ENCODE peak calls at places on chromosomes 5 and 9, in ten cellular contexts. Z, A, P, F, E, X, D, Y, J and Q are unnamed samples.

GRCh38 chr9:114829686-114830085 is 23.8 kb upstream of the TNFSF15 start:
- DNase-seq in P (no peak), F (no peak), Y (no peak), X (no peak), J (no peak), A (no peak), D (no peak), Z (no peak), E (no peak), Q (no peak)

GRCh38 chr9:133815781-133816180 is 77.6 kb upstream of the SARDH start:
- DNase-seq in P (no peak), A (no peak), Y (no peak), Z (no peak), F (no peak), J (no peak), X (no peak), E (no peak), D (no peak), Q (no peak)

GRCh38 chr5:145811834-145812625 is 23.1 kb downstream of the PRELID2 start:
- DNase-seq in J (peak), X (no peak), Z (peak), A (no peak), E (no peak), F (no peak), D (peak), P (peak), Y (no peak), Q (peak)

GRCh38 chr5:68147659-68148058 is 67.9 kb upstream of the PIK3R1 start:
- DNase-seq in D (no peak), A (no peak), Z (no peak), J (no peak), P (no peak), X (no peak), E (no peak), F (no peak), Y (no peak), Q (no peak)

GRCh38 chr9:34310205-34310604 is 18.9 kb downstream of the KIF24 start:
- DNase-seq in E (no peak), F (no peak), A (no peak), J (peak), D (no peak), Y (no peak), Z (no peak), X (no peak), P (peak), Q (no peak)

GRCh38 chr5:113181853-113182490 is 205.4 kb downstream of the DCP2 start:
- DNase-seq in X (no peak), P (no peak), J (no peak), E (no peak), D (no peak), Y (no peak), A (no peak), F (no peak), Z (no peak), Q (no peak)

GRCh38 chr5:147578228-147579024 is 68.6 kb upstream of the DPYSL3 start:
- DNase-seq in J (peak), E (peak), A (no peak), P (peak), Y (no peak), X (no peak), D (peak), F (no peak), Z (peak), Q (no peak)

GRCh38 chr9:115133649-115134048 is 15.7 kb upstream of the TNC start:
- DNase-seq in E (no peak), F (no peak), X (no peak), Z (no peak), D (no peak), J (peak), Y (no peak), A (no peak), P (peak), Q (no peak)

GRCh38 chr5:154301726-154302125 is 111.2 kb downstream of the GALNT10 start:
- DNase-seq in E (no peak), P (no peak), D (no peak), X (no peak), F (no peak), Z (no peak), Y (no peak), J (no peak), A (no peak), Q (no peak)

GRCh38 chr5:52880541-52880940 is 92.8 kb downstream of the ITGA1 start:
- DNase-seq in X (no peak), E (no peak), P (no peak), J (no peak), A (no peak), F (no peak), Y (no peak), D (no peak), Z (no peak), Q (no peak)

GRCh38 chr9:28779240-28779639 is 1206.0 kb upstream of the C9orf72 start:
- DNase-seq in D (no peak), Y (no peak), P (peak), X (no peak), Z (no peak), F (no peak), J (peak), E (no peak), A (no peak), Q (no peak)

GRCh38 chr9:116628706-116629105 is 58.4 kb upstream of the TRIM32 start:
- DNase-seq in A (no peak), Y (no peak), P (peak), D (no peak), F (no peak), Z (no peak), E (no peak), J (peak), X (no peak), Q (peak)

GRCh38 chr9:130701059-130702022 is 7.8 kb downstream of the EXOSC2 start:
- DNase-seq in X (no peak), E (peak), F (peak), J (peak), P (peak), D (peak), A (peak), Z (peak), Y (peak), Q (peak)

GRCh38 chr9:37902804-37903580 is 935 bp downstream of the SLC25A51 start:
- DNase-seq in E (peak), X (no peak), A (no peak), P (peak), Y (no peak), Z (no peak), J (peak), F (no peak), D (peak), Q (no peak)

GRCh38 chr9:89023788-89024187 is 32.5 kb downstream of the S1PR3 start:
- DNase-seq in J (no peak), F (no peak), D (no peak), X (no peak), Y (no peak), P (no peak), E (no peak), Z (no peak), A (no peak), Q (no peak)

GRCh38 chr5:124596595-124597388 is 149.6 kb downstream of the ZNF608 start:
- DNase-seq in X (no peak), P (peak), F (no peak), A (peak), Z (no peak), E (peak), D (peak), J (peak), Y (no peak), Q (no peak)

GRCh38 chr5:1542755-1543154 is 19.0 kb upstream of the LPCAT1 start:
- DNase-seq in D (peak), A (no peak), J (peak), X (no peak), E (no peak), F (no peak), Z (no peak), P (no peak), Y (no peak), Q (no peak)

GRCh38 chr9:122780026-122780425 is 8.7 kb upstream of the OR5C1 start:
- DNase-seq in F (no peak), A (no peak), X (no peak), D (no peak), E (no peak), Z (no peak), Y (no peak), P (no peak), J (no peak), Q (no peak)

GRCh38 chr5:120615967-120616645 is 152.0 kb downstream of the PRR16 start:
- DNase-seq in Y (no peak), F (no peak), A (no peak), Z (peak), X (no peak), J (peak), P (peak), E (no peak), D (no peak), Q (no peak)

GRCh38 chr5:149404746-149405549 is 25.9 kb upstream of the IL17B start:
- DNase-seq in A (no peak), Z (no peak), D (no peak), P (peak), J (peak), Y (peak), E (peak), F (no peak), X (no peak), Q (no peak)

GRCh38 chr5:64487283-64487682 is 18.5 kb upstream of the RGS7BP start:
- DNase-seq in P (no peak), Z (no peak), A (no peak), F (no peak), X (no peak), E (no peak), D (no peak), J (no peak), Y (no peak), Q (no peak)

GRCh38 chr9:33818167-33818831 is 1.3 kb downstream of the UBE2R2 start:
- DNase-seq in Z (no peak), F (peak), X (no peak), D (no peak), Y (peak), A (peak), E (no peak), P (no peak), J (peak), Q (no peak)

GRCh38 chr5:39998518-39998917 is 573.7 kb upstream of the DAB2 start:
- DNase-seq in E (no peak), F (no peak), J (peak), P (peak), Z (no peak), Y (no peak), A (no peak), D (no peak), X (no peak), Q (no peak)

GRCh38 chr5:139575751-139576150 is 14.6 kb downstream of the UBE2D2 start:
- DNase-seq in E (no peak), Z (no peak), J (no peak), D (no peak), Y (no peak), P (no peak), X (no peak), A (no peak), F (no peak), Q (no peak)

GRCh38 chr5:77670526-77670925 is 32.0 kb upstream of the OTP start:
- DNase-seq in J (no peak), E (no peak), A (no peak), F (no peak), Y (no peak), P (no peak), D (no peak), X (no peak), Z (no peak), Q (no peak)

GRCh38 chr5:148760945-148761638 is 65.3 kb upstream of the ADRB2 start:
- DNase-seq in Y (no peak), P (no peak), Z (no peak), A (no peak), D (no peak), X (peak), F (no peak), E (no peak), J (no peak), Q (no peak)

GRCh38 chr5:643811-644271 is 31.7 kb downstream of the CEP72 start:
- DNase-seq in Z (no peak), J (no peak), D (no peak), X (peak), Y (no peak), F (peak), P (peak), A (no peak), E (no peak), Q (no peak)

GRCh38 chr5:82169892-82170291 is 108.3 kb downstream of the RPS23 start:
- DNase-seq in X (no peak), D (no peak), Z (no peak), A (no peak), Y (no peak), F (no peak), J (no peak), E (no peak), P (no peak), Q (no peak)

GRCh38 chr9:102587231-102587630 is 407.9 kb upstream of the CYLC2 start:
- DNase-seq in D (no peak), Z (no peak), X (no peak), A (no peak), Y (no peak), F (no peak), P (no peak), J (no peak), E (no peak), Q (no peak)

GRCh38 chr9:33167949-33168535 is 906 bp upstream of the B4GALT1 start:
- DNase-seq in X (no peak), F (no peak), E (peak), D (no peak), Z (no peak), Y (no peak), J (peak), A (no peak), P (peak), Q (no peak)

GRCh38 chr5:84239509-84239908 is 145.2 kb downstream of the EDIL3 start:
- DNase-seq in X (no peak), A (no peak), Y (no peak), P (peak), E (no peak), F (no peak), J (peak), Z (no peak), D (no peak), Q (no peak)

GRCh38 chr9:101119206-101119819 is 90.8 kb downstream of the PLPPR1 start:
- DNase-seq in X (no peak), F (peak), D (peak), J (peak), P (peak), Z (peak), A (peak), E (peak), Y (no peak), Q (peak)

GRCh38 chr5:157900644-157901043 is 41.7 kb upstream of the CLINT1 start:
- DNase-seq in J (no peak), A (no peak), E (no peak), X (no peak), Z (peak), D (no peak), F (no peak), P (no peak), Y (no peak), Q (no peak)

GRCh38 chr5:104498281-104498680 is 935.7 kb upstream of the NUDT12 start:
- DNase-seq in F (no peak), P (peak), J (peak), E (no peak), D (peak), A (no peak), X (no peak), Y (no peak), Z (no peak), Q (no peak)

GRCh38 chr5:15977851-15978250 is 201.7 kb downstream of the MARCHF11 start:
- DNase-seq in E (no peak), X (no peak), Z (no peak), J (no peak), Y (no peak), A (no peak), P (no peak), D (no peak), F (no peak), Q (no peak)

GRCh38 chr5:149550608-149551226 is 522 bp downstream of the CSNK1A1 start:
- DNase-seq in J (peak), D (no peak), P (peak), A (no peak), Z (peak), E (peak), F (no peak), Y (peak), X (no peak), Q (no peak)

GRCh38 chr9:121972501-121972981 is 120.6 kb downstream of the TTLL11 start:
- DNase-seq in F (no peak), E (no peak), P (no peak), Y (no peak), Z (no peak), D (peak), J (peak), A (peak), X (peak), Q (no peak)

GRCh38 chr5:129099184-129099570 is 4.6 kb downstream of the ISOC1 start:
- DNase-seq in J (peak), F (no peak), A (no peak), X (no peak), D (no peak), P (no peak), E (peak), Z (no peak), Y (no peak), Q (no peak)
- H3K4me3 ChIP-seq in J (no peak), F (peak), A (no peak), X (no peak), D (no peak), P (no peak), E (no peak), Z (no peak), Y (no peak), Q (peak)

DNA sequence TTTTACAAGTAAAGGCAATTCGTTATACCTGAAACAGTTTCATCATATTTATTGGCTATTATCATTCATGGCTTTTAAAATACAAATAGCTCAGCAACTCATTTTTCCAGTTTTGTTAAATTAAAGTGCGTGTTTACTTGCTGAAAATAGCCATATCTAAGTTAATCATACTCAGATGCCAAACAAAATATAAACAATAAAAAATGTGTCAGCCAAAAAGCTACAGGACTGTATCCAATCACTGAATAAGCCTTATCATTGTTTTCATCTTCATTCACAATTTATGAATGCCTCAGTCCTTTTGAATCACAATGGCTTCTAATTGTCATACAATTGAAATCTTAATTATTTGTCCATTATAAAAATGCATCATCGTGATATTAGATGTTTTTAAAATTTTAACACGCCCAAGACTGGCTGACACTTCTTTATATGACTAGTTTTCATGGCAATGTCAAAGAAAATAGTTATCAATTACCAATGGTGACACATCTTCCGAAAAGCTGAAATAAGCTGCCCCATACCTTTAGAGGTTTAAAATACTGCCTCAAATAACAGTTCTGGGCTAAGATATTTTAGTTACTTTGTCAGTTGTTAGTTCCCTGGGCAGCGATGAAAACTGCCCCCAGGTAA is 1.9 kb downstream of the NFIB start:
- DNase-seq in A (no peak), F (no peak), E (no peak), Z (no peak), J (peak), D (peak), Y (no peak), X (no peak), P (no peak), Q (no peak)
- H3K4me3 ChIP-seq in A (peak), F (peak), E (no peak), Z (no peak), J (peak), D (peak), Y (peak), X (no peak), P (peak), Q (peak)

DNA sequence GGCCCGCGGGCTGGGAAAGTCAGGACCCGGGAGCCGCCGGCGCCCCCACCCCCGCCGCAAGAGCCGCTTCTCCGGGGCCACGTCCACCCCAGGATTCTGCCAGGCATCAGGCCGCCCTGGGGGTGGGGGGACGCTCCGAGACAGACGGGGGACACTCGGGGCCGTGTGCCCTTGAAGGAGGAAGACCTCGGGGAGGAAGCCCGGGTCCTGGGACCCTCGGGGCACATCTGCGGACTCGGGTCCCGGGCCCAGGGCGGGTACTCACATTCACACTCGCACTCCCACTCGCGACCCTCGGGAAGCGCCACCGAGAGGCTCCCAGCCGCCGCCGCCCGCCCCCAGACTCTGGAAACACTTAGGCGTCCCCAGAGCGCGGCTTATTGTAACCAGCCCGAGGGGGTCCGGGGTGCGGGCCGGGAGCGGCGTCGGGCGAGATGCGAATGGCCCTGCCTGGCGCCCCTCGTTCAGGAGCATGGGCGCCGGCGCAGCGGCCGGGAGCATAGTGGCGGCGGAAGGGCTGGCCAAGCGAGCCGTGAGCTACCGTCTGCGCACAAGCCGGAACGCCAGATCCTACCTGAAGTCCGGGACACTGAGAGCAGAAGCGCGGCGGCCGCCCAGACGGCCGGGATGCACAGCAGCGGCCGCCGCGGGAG is 609 bp downstream of the ROR2 start:
- DNase-seq in Z (peak), E (no peak), P (peak), D (no peak), F (no peak), X (no peak), J (peak), Y (peak), A (no peak), Q (no peak)
- H3K4me3 ChIP-seq in Z (peak), E (peak), P (peak), D (no peak), F (peak), X (no peak), J (peak), Y (peak), A (peak), Q (peak)

GRCh38 chr9:83620841-83621636 is 1.9 kb upstream of the IDNK start:
- DNase-seq in P (peak), X (no peak), Z (peak), Y (no peak), D (peak), J (peak), E (peak), A (peak), F (no peak), Q (peak)
- H3K4me3 ChIP-seq in P (no peak), X (no peak), Z (no peak), Y (no peak), D (no peak), J (no peak), E (no peak), A (no peak), F (no peak), Q (no peak)

GRCh38 chr9:76868897-76869296 is 37.0 kb downstream of the PRUNE2 start:
- DNase-seq in P (peak), F (no peak), D (no peak), E (no peak), X (no peak), Z (peak), J (peak), A (no peak), Y (no peak), Q (no peak)
- H3K4me3 ChIP-seq in P (no peak), F (no peak), D (no peak), E (no peak), X (no peak), Z (peak), J (no peak), A (no peak), Y (no peak), Q (no peak)

DNA sequence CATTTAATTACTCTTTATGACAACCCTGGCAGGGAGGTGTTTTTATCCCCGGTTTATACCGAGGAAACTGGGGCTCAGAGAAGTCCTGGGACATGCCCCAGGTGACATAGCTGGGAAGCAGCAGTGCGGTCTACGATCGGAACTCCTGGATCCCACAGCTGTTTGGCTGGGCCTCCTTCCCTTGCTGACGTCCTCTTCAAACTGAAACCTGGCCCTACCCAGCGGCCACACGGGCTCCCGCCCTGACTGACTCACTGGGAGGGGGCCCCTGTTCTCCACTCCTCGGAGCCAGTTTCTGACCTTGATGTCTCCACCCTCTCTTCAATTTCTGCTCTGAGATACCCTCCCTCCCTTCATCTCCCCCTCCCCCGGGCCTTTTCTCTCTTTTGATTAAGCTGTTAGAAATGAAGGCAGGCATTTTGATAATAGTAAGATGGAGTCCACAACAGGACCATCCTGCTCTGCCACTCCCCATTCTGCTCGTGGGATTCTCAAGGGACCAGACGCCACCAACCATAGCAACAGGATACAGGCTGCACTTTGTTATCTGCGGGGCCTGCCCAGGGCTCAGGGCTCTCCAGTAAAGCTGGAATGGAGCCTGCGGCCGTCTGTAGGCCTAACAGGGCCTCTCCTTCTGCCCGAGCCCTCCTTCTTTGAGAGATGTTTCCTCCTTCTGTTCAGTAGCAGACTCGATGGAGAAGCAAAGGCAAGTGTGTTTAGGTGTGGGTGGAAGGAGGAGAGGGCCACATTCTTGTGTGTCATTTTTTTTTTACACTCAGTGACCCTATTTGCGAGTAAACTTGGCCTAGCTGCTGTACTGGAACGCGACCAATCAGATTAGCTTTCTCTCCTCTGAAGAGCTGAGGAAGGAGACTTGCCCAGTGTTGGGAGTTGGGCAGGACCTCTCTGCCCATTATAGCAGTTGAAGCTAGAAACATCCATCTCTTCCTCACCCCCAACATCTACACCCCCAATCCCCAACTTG is 8.7 kb upstream of the EPB41L4B start:
- DNase-seq in Z (no peak), X (no peak), E (no peak), P (peak), F (peak), Y (peak), J (peak), D (no peak), A (peak), Q (peak)
- H3K4me3 ChIP-seq in Z (no peak), X (no peak), E (no peak), P (no peak), F (no peak), Y (no peak), J (no peak), D (no peak), A (no peak), Q (no peak)